ENCODE peak calls at places on chromosomes 7 and 10, in eight cellular contexts. Z, L, Y, V, K, P, F and A are unnamed samples.

GRCh38 chr7:51344406-51344805 is 27.8 kb upstream of the COBL start:
- DNase-seq in Z (no peak), L (no peak), Y (peak; percentile 70), V (no peak), K (no peak), P (peak; percentile 75), F (no peak), A (no peak)

GRCh38 chr10:104441601-104442000 is 88.0 kb downstream of the CFAP58 start:
- DNase-seq in Z (no peak), L (peak; percentile 94), Y (peak; percentile 92), V (no peak), K (peak; percentile 96), P (peak; percentile 44), F (peak; percentile 89), A (no peak)

GRCh38 chr10:69486922-69487730 is 35.9 kb downstream of the TSPAN15 start:
- DNase-seq in Z (no peak), L (peak; percentile 60), Y (no peak), V (no peak), K (no peak), P (peak; percentile 66), F (peak; percentile 89), A (peak; percentile 81)

GRCh38 chr10:86387221-86387794 is 20.7 kb upstream of the GRID1 start:
- DNase-seq in Z (no peak), L (no peak), Y (no peak), V (no peak), K (no peak), P (no peak), F (no peak), A (no peak)

GRCh38 chr10:1454428-1454827 is 282.9 kb downstream of the ADARB2 start:
- DNase-seq in Z (no peak), L (no peak), Y (no peak), V (peak; percentile 16), K (no peak), P (no peak), F (no peak), A (no peak)

GRCh38 chr10:94138391-94138790 is 144.7 kb downstream of the PLCE1 start:
- DNase-seq in Z (no peak), L (peak; percentile 72), Y (no peak), V (no peak), K (no peak), P (no peak), F (no peak), A (no peak)

GRCh38 chr7:102830206-102830605 is 81.4 kb downstream of the FAM185A start:
- DNase-seq in Z (no peak), L (no peak), Y (no peak), V (no peak), K (no peak), P (no peak), F (peak; percentile 71), A (no peak)

GRCh38 chr10:74255800-74256422 is 104.9 kb downstream of the ADK start:
- DNase-seq in Z (no peak), L (peak; percentile 40), Y (no peak), V (no peak), K (no peak), P (no peak), F (no peak), A (no peak)

GRCh38 chr10:118993214-118993613 is 36.3 kb upstream of the NANOS1 start:
- DNase-seq in Z (no peak), L (no peak), Y (no peak), V (no peak), K (no peak), P (no peak), F (no peak), A (no peak)

GRCh38 chr10:8301831-8302230 is 247.3 kb downstream of the GATA3 start:
- DNase-seq in Z (no peak), L (no peak), Y (no peak), V (no peak), K (no peak), P (no peak), F (no peak), A (no peak)

GRCh38 chr7:130070900-130071622 is 727 bp downstream of the KLHDC10 start:
- DNase-seq in Z (no peak), L (no peak), Y (peak; percentile 6), V (no peak), K (no peak), P (peak; percentile 21), F (no peak), A (no peak)

GRCh38 chr10:68231106-68231901 is 609 bp downstream of the ATOH7 start:
- DNase-seq in Z (peak; percentile 67), L (peak; percentile 63), Y (peak; percentile 39), V (peak; percentile 30), K (no peak), P (peak; percentile 78), F (peak; percentile 69), A (peak; percentile 84)

GRCh38 chr7:83947260-83947659 is 247.3 kb downstream of the SEMA3A start:
- DNase-seq in Z (peak; percentile 8), L (peak; percentile 2), Y (no peak), V (no peak), K (no peak), P (no peak), F (peak; percentile 6), A (no peak)

GRCh38 chr10:110528224-110528997 is 30.7 kb downstream of the DUSP5 start:
- DNase-seq in Z (no peak), L (no peak), Y (no peak), V (no peak), K (no peak), P (no peak), F (no peak), A (no peak)

GRCh38 chr7:18295781-18296417 is 199.7 kb upstream of the HDAC9 start:
- DNase-seq in Z (no peak), L (no peak), Y (no peak), V (no peak), K (no peak), P (no peak), F (no peak), A (no peak)

GRCh38 chr7:54773472-54774399 is 14.7 kb upstream of the SEC61G start:
- DNase-seq in Z (peak; percentile 89), L (peak; percentile 79), Y (peak; percentile 72), V (peak; percentile 51), K (peak; percentile 74), P (peak; percentile 77), F (peak; percentile 84), A (peak; percentile 89)

GRCh38 chr10:6669269-6669859 is 89.3 kb upstream of the PRKCQ start:
- DNase-seq in Z (no peak), L (peak; percentile 60), Y (no peak), V (peak; percentile 25), K (peak; percentile 43), P (peak; percentile 62), F (peak; percentile 47), A (no peak)

GRCh38 chr7:32958046-32959025 is 1.1 kb downstream of the FKBP9 start:
- DNase-seq in Z (peak; percentile 57), L (peak; percentile 43), Y (no peak), V (no peak), K (no peak), P (peak; percentile 48), F (peak; percentile 62), A (peak; percentile 88)